ENCODE peak calls at places on chromosomes 5 and 9, in four cellular contexts. One of them, this sample, is unnamed.
A peak's percentile ranks its signal among the peaks of the same experiment; 100 is the strongest.

GRCh38 chr5:59049070-59049469 is 466.2 kb downstream of the RAB3C start:
- DNase-seq in iPS DF 6.9: no peak
- DNase-seq in uterus: no peak
- DNase-seq in upper lobe of left lung: no peak
- DNase-seq in this sample: no peak

GRCh38 chr9:3708751-3709150 is 182.9 kb upstream of the RFX3 start:
- DNase-seq in iPS DF 6.9: no peak
- DNase-seq in uterus: no peak
- DNase-seq in upper lobe of left lung: no peak
- DNase-seq in this sample: no peak

GRCh38 chr5:53243403-53243802 is 133.8 kb upstream of the MOCS2 start:
- DNase-seq in iPS DF 6.9: no peak
- DNase-seq in uterus: no peak
- DNase-seq in upper lobe of left lung: no peak
- DNase-seq in this sample: no peak

GRCh38 chr9:109972026-109973005 is 192.3 kb downstream of the PALM2AKAP2 start:
- DNase-seq in iPS DF 6.9: no peak
- DNase-seq in uterus: no peak
- DNase-seq in upper lobe of left lung: peak; percentile 27
- DNase-seq in this sample: no peak

GRCh38 chr9:89821081-89821480 is 216.3 kb downstream of the GADD45G start:
- DNase-seq in iPS DF 6.9: peak; percentile 16
- DNase-seq in uterus: no peak
- DNase-seq in upper lobe of left lung: no peak
- DNase-seq in this sample: no peak

GRCh38 chr5:159002201-159002600 is 97.5 kb downstream of the EBF1 start:
- DNase-seq in iPS DF 6.9: no peak
- DNase-seq in uterus: no peak
- DNase-seq in upper lobe of left lung: no peak
- DNase-seq in this sample: no peak

GRCh38 chr5:177538876-177539275 is 15.5 kb downstream of the FAM193B start:
- DNase-seq in iPS DF 6.9: no peak
- DNase-seq in uterus: no peak
- DNase-seq in upper lobe of left lung: no peak
- DNase-seq in this sample: no peak

GRCh38 chr5:8474569-8474930 is 605.6 kb downstream of the MTRR start:
- DNase-seq in iPS DF 6.9: no peak
- DNase-seq in uterus: no peak
- DNase-seq in upper lobe of left lung: no peak
- DNase-seq in this sample: no peak

GRCh38 chr5:4230905-4231561 is 635.4 kb downstream of the IRX1 start:
- DNase-seq in iPS DF 6.9: no peak
- DNase-seq in uterus: no peak
- DNase-seq in upper lobe of left lung: no peak
- DNase-seq in this sample: no peak

GRCh38 chr5:53480474-53481353 is at the start of gene FST:
- DNase-seq in iPS DF 6.9: no peak
- DNase-seq in uterus: peak; percentile 15
- DNase-seq in upper lobe of left lung: no peak
- DNase-seq in this sample: no peak

GRCh38 chr5:87722286-87722685 is 309.6 kb upstream of the CCNH start:
- DNase-seq in iPS DF 6.9: no peak
- DNase-seq in uterus: no peak
- DNase-seq in upper lobe of left lung: no peak
- DNase-seq in this sample: no peak

GRCh38 chr5:108081707-108082106 is 300.2 kb downstream of the FBXL17 start:
- DNase-seq in iPS DF 6.9: no peak
- DNase-seq in uterus: no peak
- DNase-seq in upper lobe of left lung: no peak
- DNase-seq in this sample: no peak

GRCh38 chr5:108078882-108079281 is 303.0 kb downstream of the FBXL17 start:
- DNase-seq in iPS DF 6.9: no peak
- DNase-seq in uterus: no peak
- DNase-seq in upper lobe of left lung: no peak
- DNase-seq in this sample: no peak

GRCh38 chr5:108078345-108078744 is 303.6 kb downstream of the FBXL17 start:
- DNase-seq in iPS DF 6.9: no peak
- DNase-seq in uterus: no peak
- DNase-seq in upper lobe of left lung: no peak
- DNase-seq in this sample: no peak

GRCh38 chr5:108079754-108080153 is 302.1 kb downstream of the FBXL17 start:
- DNase-seq in iPS DF 6.9: no peak
- DNase-seq in uterus: no peak
- DNase-seq in upper lobe of left lung: no peak
- DNase-seq in this sample: no peak

GRCh38 chr5:108084105-108084504 is 297.8 kb downstream of the FBXL17 start:
- DNase-seq in iPS DF 6.9: no peak
- DNase-seq in uterus: no peak
- DNase-seq in upper lobe of left lung: no peak
- DNase-seq in this sample: no peak
- H3K4me1 ChIP-seq in iPS DF 6.9: peaks cover 7% of the 10 kb centered on the region
- H3K4me1 ChIP-seq in uterus: no peaks in the 10 kb centered on the region
- H3K4me1 ChIP-seq in upper lobe of left lung: no peaks in the 10 kb centered on the region
- H3K4me1 ChIP-seq in this sample: no peaks in the 10 kb centered on the region

GRCh38 chr5:133927616-133928180 is 40.7 kb downstream of the C5orf15 start:
- DNase-seq in iPS DF 6.9: no peak
- DNase-seq in uterus: no peak
- DNase-seq in upper lobe of left lung: no peak
- DNase-seq in this sample: no peak
- H3K27ac ChIP-seq in iPS DF 6.9: no peak overlapping the region
- H3K27ac ChIP-seq in uterus: peak overlapping the region; percentile 36
- H3K27ac ChIP-seq in upper lobe of left lung: no peak overlapping the region
- H3K27ac ChIP-seq in this sample: no peak overlapping the region

GRCh38 chr5:51382759-51383493 is at the start of gene ISL1:
- DNase-seq in iPS DF 6.9: no peak
- DNase-seq in uterus: no peak
- DNase-seq in upper lobe of left lung: peak; percentile 34
- DNase-seq in this sample: no peak
- H3K4me1 ChIP-seq in iPS DF 6.9: peaks cover 5% of the 10 kb centered on the region
- H3K4me1 ChIP-seq in uterus: no peaks in the 10 kb centered on the region
- H3K4me1 ChIP-seq in upper lobe of left lung: peaks cover 24% of the 10 kb centered on the region
- H3K4me1 ChIP-seq in this sample: no peaks in the 10 kb centered on the region

GRCh38 chr5:175694371-175695160 is 36.7 kb downstream of the HRH2 start:
- DNase-seq in iPS DF 6.9: no peak
- DNase-seq in uterus: no peak
- DNase-seq in upper lobe of left lung: no peak
- DNase-seq in this sample: no peak
- H3K27ac ChIP-seq in iPS DF 6.9: no peak overlapping the region
- H3K27ac ChIP-seq in uterus: no peak overlapping the region
- H3K27ac ChIP-seq in upper lobe of left lung: peak overlapping the region; percentile 76
- H3K27ac ChIP-seq in this sample: no peak overlapping the region

GRCh38 chr9:6305954-6306563 is 22.1 kb upstream of the TPD52L3 start:
- DNase-seq in iPS DF 6.9: no peak
- DNase-seq in uterus: no peak
- DNase-seq in upper lobe of left lung: no peak
- DNase-seq in this sample: no peak
- H3K4me1 ChIP-seq in iPS DF 6.9: no peaks in the 10 kb centered on the region
- H3K4me1 ChIP-seq in uterus: no peaks in the 10 kb centered on the region
- H3K4me1 ChIP-seq in upper lobe of left lung: no peaks in the 10 kb centered on the region
- H3K4me1 ChIP-seq in this sample: no peaks in the 10 kb centered on the region

DNA sequence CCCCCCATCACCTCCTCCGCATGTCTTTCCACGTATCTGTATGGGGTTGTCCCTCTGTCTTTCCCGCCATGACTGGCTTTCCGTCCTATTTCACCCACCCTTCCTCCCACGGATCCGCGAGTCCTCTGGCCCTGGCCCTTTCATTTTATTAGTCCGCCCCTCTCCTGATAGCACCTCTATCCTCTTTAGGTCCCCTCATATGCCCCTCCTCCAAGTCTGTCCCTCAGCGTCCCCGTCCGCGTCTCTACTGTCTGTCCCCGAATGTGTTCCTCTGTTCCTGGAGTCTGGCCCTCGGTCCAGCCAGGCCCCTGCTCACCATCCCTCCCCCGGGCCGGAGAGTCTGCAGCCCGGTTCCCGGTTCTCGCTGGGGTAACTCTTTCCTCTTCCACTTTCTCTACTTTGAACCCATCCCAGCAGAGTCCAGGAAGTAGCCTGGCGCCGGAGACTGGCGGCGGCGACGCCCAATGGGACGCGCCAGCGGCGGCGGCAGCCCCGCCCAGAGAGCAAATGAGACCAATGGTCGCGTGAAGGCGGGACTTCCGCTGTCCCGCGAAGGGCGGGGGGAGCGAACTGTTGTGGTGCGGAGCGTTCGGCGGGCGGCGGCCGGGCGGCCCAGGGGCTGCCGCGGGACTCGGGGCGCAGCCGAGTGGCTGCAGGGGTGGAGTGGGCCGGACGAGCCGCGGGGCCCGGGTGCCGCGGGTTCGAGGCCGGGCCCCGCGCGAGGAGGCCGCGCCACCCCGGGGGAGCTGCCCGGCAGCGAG is at the start of gene SAP30L:
- DNase-seq in iPS DF 6.9: peak; percentile 84
- DNase-seq in uterus: peak; percentile 99
- DNase-seq in upper lobe of left lung: peak; percentile 94
- DNase-seq in this sample: peak; percentile 93
- H3K27ac ChIP-seq in iPS DF 6.9: no peak within 1 kb of the TSS
- H3K27ac ChIP-seq in uterus: peak within 1 kb of the TSS; percentile 93
- H3K27ac ChIP-seq in upper lobe of left lung: peak within 1 kb of the TSS; percentile 87
- H3K27ac ChIP-seq in this sample: peak within 1 kb of the TSS; percentile 64

GRCh38 chr9:107486674-107487520 is 2.7 kb downstream of the KLF4 start:
- DNase-seq in iPS DF 6.9: no peak
- DNase-seq in uterus: peak; percentile 26
- DNase-seq in upper lobe of left lung: no peak
- DNase-seq in this sample: no peak
- H3K4me1 ChIP-seq in iPS DF 6.9: peaks cover 3% of the 10 kb centered on the region
- H3K4me1 ChIP-seq in uterus: no peaks in the 10 kb centered on the region
- H3K4me1 ChIP-seq in upper lobe of left lung: peaks cover 31% of the 10 kb centered on the region
- H3K4me1 ChIP-seq in this sample: peaks cover 21% of the 10 kb centered on the region

GRCh38 chr5:119285070-119285916 is 70.5 kb upstream of the TNFAIP8 start:
- DNase-seq in iPS DF 6.9: no peak
- DNase-seq in uterus: no peak
- DNase-seq in upper lobe of left lung: no peak
- DNase-seq in this sample: no peak
- H3K27ac ChIP-seq in iPS DF 6.9: no peak overlapping the region
- H3K27ac ChIP-seq in uterus: no peak overlapping the region
- H3K27ac ChIP-seq in upper lobe of left lung: no peak overlapping the region
- H3K27ac ChIP-seq in this sample: peak overlapping the region; percentile 94